ENCODE peak calls at places on chromosomes 7 and 10, in four cellular contexts. One of them, this sample, is unnamed.

GRCh38 chr7:73701357-73701995 is 18.0 kb downstream of the STX1A start:
- DNase-seq in K562: peak
- DNase-seq in GM12878: no peak
- DNase-seq in A549: peak
- DNase-seq in this sample: peak

GRCh38 chr10:49844775-49845561 is 82.8 kb upstream of the OGDHL start:
- DNase-seq in K562: no peak
- DNase-seq in GM12878: no peak
- DNase-seq in A549: peak
- DNase-seq in this sample: peak

GRCh38 chr7:46544396-46545008 is 623.4 kb upstream of the IGFBP3 start:
- DNase-seq in K562: no peak
- DNase-seq in GM12878: no peak
- DNase-seq in A549: no peak
- DNase-seq in this sample: peak

GRCh38 chr7:32616625-32617024 is 121.3 kb downstream of the AVL9 start:
- DNase-seq in K562: peak
- DNase-seq in GM12878: no peak
- DNase-seq in A549: peak
- DNase-seq in this sample: no peak

GRCh38 chr10:10589540-10589939 is 428.1 kb upstream of the CELF2 start:
- DNase-seq in K562: no peak
- DNase-seq in GM12878: no peak
- DNase-seq in A549: no peak
- DNase-seq in this sample: no peak

GRCh38 chr7:123773499-123773898 is 24.7 kb upstream of the WASL start:
- DNase-seq in K562: no peak
- DNase-seq in GM12878: no peak
- DNase-seq in A549: no peak
- DNase-seq in this sample: no peak

GRCh38 chr10:127916826-127917225 is 9.9 kb downstream of the PTPRE start:
- DNase-seq in K562: no peak
- DNase-seq in GM12878: no peak
- DNase-seq in A549: no peak
- DNase-seq in this sample: no peak

GRCh38 chr7:188727-189500 is 3.5 kb upstream of the FAM20C start:
- DNase-seq in K562: no peak
- DNase-seq in GM12878: no peak
- DNase-seq in A549: no peak
- DNase-seq in this sample: no peak

GRCh38 chr7:99267530-99268360 is 4.9 kb upstream of the MYH16 start:
- DNase-seq in K562: no peak
- DNase-seq in GM12878: no peak
- DNase-seq in A549: peak
- DNase-seq in this sample: peak

GRCh38 chr10:23343591-23344225 is 889 bp downstream of the C10orf67 start:
- DNase-seq in K562: peak
- DNase-seq in GM12878: no peak
- DNase-seq in A549: no peak
- DNase-seq in this sample: no peak

GRCh38 chr10:102476466-102477141 is 25.3 kb upstream of the C10orf95 start:
- DNase-seq in K562: no peak
- DNase-seq in GM12878: no peak
- DNase-seq in A549: no peak
- DNase-seq in this sample: no peak
- TF ChIP-seq POLR2AphosphoS2 in K562: no peak
- TF ChIP-seq POLR2AphosphoS2 in GM12878: no peak
- TF ChIP-seq POLR2AphosphoS2 in A549: no peak
- TF ChIP-seq POLR2AphosphoS2 in this sample: no peak

DNA sequence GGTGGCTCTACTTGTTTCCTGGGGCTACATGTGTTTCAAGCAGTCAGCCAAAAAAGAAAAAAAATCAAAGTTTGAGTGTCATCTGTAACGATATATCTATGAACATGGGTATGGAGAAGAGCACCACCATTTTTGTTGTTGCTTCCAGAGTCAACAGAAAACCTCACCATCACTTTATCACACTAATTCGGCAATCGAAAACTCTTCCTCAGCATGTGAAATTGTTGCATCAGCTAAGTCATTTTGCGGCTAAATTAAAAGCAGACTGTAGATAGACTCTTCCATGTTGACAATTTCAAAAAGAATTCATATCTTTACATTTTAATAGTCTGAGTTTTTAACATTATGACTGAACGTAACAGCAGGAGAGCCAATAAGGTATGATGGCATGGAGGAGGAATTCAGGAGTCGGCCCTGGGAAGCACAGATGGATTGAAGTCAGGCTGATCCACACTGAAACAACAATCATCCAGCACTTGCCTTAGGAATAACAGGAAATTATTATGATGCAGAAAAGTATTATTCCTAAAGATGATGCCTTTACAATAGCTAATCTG is 455.7 kb upstream of the KLF6 start:
- DNase-seq in K562: no peak
- DNase-seq in GM12878: no peak
- DNase-seq in A549: no peak
- DNase-seq in this sample: no peak
- TF ChIP-seq POLR2AphosphoS2 in K562: no peak
- TF ChIP-seq POLR2AphosphoS2 in GM12878: no peak
- TF ChIP-seq POLR2AphosphoS2 in A549: no peak
- TF ChIP-seq POLR2AphosphoS2 in this sample: no peak

DNA sequence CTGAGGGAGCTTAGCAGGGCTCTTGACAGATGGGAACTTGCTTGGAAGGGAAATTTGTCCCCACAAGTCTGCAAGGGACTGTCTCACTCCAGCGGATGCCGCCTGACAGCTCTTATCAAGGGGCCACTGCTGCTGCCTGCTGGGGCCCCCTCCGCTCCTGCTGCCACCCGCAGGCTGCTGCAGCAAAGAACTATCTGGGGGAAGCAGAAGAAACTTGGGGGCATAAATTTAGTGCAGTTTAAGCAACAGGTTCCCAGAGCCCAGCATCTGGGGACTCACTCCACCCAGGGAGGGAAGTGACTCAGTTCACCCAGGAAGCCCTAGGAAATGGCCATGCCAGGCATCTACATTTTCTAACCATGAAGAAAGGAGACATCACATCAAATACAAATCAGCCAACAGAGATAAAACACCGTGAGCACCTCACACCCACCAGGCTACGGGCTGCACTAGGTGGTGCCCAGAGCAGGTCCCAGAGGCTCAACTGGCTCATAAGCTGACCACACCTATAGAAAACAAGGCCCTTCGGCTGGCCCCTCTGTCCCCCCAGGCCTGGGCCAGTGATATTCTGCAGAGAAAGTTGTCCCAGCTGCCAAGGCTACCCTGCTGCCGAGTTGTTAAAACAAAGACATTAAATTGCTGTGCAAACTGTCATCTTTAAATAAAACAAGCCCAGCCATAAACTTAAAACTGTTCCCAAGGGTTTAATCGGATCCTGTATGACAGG is 3.7 kb downstream of the RGS10 start:
- DNase-seq in K562: peak
- DNase-seq in GM12878: no peak
- DNase-seq in A549: no peak
- DNase-seq in this sample: no peak
- TF ChIP-seq POLR2AphosphoS2 in K562: no peak
- TF ChIP-seq POLR2AphosphoS2 in GM12878: no peak
- TF ChIP-seq POLR2AphosphoS2 in A549: no peak
- TF ChIP-seq POLR2AphosphoS2 in this sample: no peak

GRCh38 chr10:381346-381745 is 246.1 kb downstream of the ZMYND11 start:
- DNase-seq in K562: no peak
- DNase-seq in GM12878: no peak
- DNase-seq in A549: no peak
- DNase-seq in this sample: no peak
- TF ChIP-seq POLR2AphosphoS2 in K562: no peak
- TF ChIP-seq POLR2AphosphoS2 in GM12878: no peak
- TF ChIP-seq POLR2AphosphoS2 in A549: no peak
- TF ChIP-seq POLR2AphosphoS2 in this sample: no peak

GRCh38 chr7:105596866-105597265 is 15.6 kb upstream of the EFCAB10 start:
- DNase-seq in K562: no peak
- DNase-seq in GM12878: no peak
- DNase-seq in A549: no peak
- DNase-seq in this sample: no peak

GRCh38 chr7:105599551-105599950 is 18.3 kb upstream of the EFCAB10 start:
- DNase-seq in K562: no peak
- DNase-seq in GM12878: no peak
- DNase-seq in A549: no peak
- DNase-seq in this sample: no peak

GRCh38 chr7:105600720-105601550 is 19.6 kb upstream of the EFCAB10 start:
- DNase-seq in K562: peak
- DNase-seq in GM12878: no peak
- DNase-seq in A549: no peak
- DNase-seq in this sample: no peak

GRCh38 chr7:105602325-105603305 is 21.3 kb upstream of the EFCAB10 start:
- DNase-seq in K562: no peak
- DNase-seq in GM12878: no peak
- DNase-seq in A549: no peak
- DNase-seq in this sample: no peak
- TF ChIP-seq POLR2AphosphoS2 in K562: no peak
- TF ChIP-seq POLR2AphosphoS2 in GM12878: no peak
- TF ChIP-seq POLR2AphosphoS2 in A549: no peak
- TF ChIP-seq POLR2AphosphoS2 in this sample: no peak

DNA sequence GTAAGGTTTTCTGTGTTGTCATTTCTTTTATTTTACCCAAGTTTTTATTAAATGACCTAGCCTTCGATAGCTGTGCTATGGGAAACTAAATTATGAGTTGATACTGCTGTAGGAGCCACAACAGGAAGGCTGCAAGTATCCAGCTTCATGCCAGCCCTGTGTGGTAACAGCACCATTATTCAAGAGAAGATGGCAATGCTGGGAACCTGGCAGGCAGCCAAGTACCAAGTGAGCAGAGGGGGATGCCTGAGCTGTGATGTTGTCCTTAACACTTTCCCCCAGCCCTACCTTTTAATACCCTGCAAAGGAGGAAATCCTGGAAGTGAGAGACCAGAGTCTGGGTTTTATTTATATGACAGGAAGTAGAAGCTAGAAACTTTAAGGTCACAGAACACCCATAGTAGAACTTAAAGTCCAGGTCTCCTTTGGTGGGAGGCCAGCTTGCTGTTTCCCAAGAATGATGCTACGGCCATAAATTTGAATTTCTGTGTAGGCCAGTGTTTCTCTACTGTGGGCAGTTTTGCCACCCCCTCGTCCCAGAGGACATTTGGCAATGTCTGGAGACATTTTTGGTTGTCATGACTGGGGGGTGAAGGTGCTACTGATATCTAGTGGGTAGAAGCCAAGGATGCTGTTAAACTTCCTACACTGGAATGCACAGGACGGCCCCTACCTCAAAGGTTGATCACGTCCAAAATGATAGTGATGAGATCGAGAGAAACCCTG is 9.2 kb upstream of the ATXN7L1 start:
- DNase-seq in K562: no peak
- DNase-seq in GM12878: no peak
- DNase-seq in A549: no peak
- DNase-seq in this sample: no peak
- TF ChIP-seq POLR2AphosphoS2 in K562: no peak
- TF ChIP-seq POLR2AphosphoS2 in GM12878: no peak
- TF ChIP-seq POLR2AphosphoS2 in A549: no peak
- TF ChIP-seq POLR2AphosphoS2 in this sample: no peak

This sample was measured in HepG2.